ENCODE peak calls at places on chromosomes 12 and 14, in six cellular contexts. One of them, this sample, is unnamed.

GRCh38 chr12:121224591-121224990 is 14.7 kb downstream of the P2RX4 start:
- DNase-seq in kidney epithelial cell: no peak
- DNase-seq in adrenal gland: no peak
- DNase-seq in fibroblast of mammary gland: no peak
- DNase-seq in fibroblast of the aortic adventitia: no peak
- DNase-seq in pancreas: peak; percentile 9
- DNase-seq in this sample: no peak

GRCh38 chr12:68915055-68915454 is 17.9 kb downstream of the CPM start:
- DNase-seq in fibroblast of the aortic adventitia: peak; percentile 90
- DNase-seq in adrenal gland: no peak
- DNase-seq in kidney epithelial cell: peak; percentile 35
- DNase-seq in fibroblast of mammary gland: peak; percentile 98
- DNase-seq in pancreas: no peak
- DNase-seq in this sample: peak; percentile 89

GRCh38 chr12:130992448-130992847 is 38.7 kb downstream of the ADGRD1 start:
- DNase-seq in adrenal gland: no peak
- DNase-seq in kidney epithelial cell: no peak
- DNase-seq in pancreas: no peak
- DNase-seq in fibroblast of mammary gland: no peak
- DNase-seq in fibroblast of the aortic adventitia: no peak
- DNase-seq in this sample: no peak

GRCh38 chr12:87756721-87757120 is 272.5 kb downstream of the C12orf50 start:
- DNase-seq in pancreas: no peak
- DNase-seq in kidney epithelial cell: no peak
- DNase-seq in fibroblast of mammary gland: peak; percentile 72
- DNase-seq in fibroblast of the aortic adventitia: no peak
- DNase-seq in adrenal gland: no peak
- DNase-seq in this sample: peak; percentile 38

GRCh38 chr14:59130472-59130871 is 58.0 kb upstream of the DAAM1 start:
- DNase-seq in kidney epithelial cell: no peak
- DNase-seq in fibroblast of mammary gland: no peak
- DNase-seq in fibroblast of the aortic adventitia: no peak
- DNase-seq in pancreas: no peak
- DNase-seq in adrenal gland: no peak
- DNase-seq in this sample: no peak

GRCh38 chr14:92058006-92058917 is 18.4 kb upstream of the TRIP11 start:
- DNase-seq in kidney epithelial cell: no peak
- DNase-seq in fibroblast of the aortic adventitia: no peak
- DNase-seq in pancreas: no peak
- DNase-seq in adrenal gland: no peak
- DNase-seq in fibroblast of mammary gland: no peak
- DNase-seq in this sample: no peak

GRCh38 chr12:22551624-22552023 is 7.3 kb upstream of the C2CD5 start:
- DNase-seq in pancreas: no peak
- DNase-seq in fibroblast of mammary gland: no peak
- DNase-seq in kidney epithelial cell: no peak
- DNase-seq in fibroblast of the aortic adventitia: no peak
- DNase-seq in adrenal gland: no peak
- DNase-seq in this sample: no peak

GRCh38 chr14:65180725-65181025 is 78.4 kb upstream of the MAX start:
- DNase-seq in adrenal gland: no peak
- DNase-seq in fibroblast of the aortic adventitia: no peak
- DNase-seq in fibroblast of mammary gland: no peak
- DNase-seq in pancreas: no peak
- DNase-seq in kidney epithelial cell: no peak
- DNase-seq in this sample: no peak

GRCh38 chr12:94831081-94831747 is 172.3 kb downstream of the NDUFA12 start:
- DNase-seq in kidney epithelial cell: no peak
- DNase-seq in adrenal gland: peak; percentile 15
- DNase-seq in pancreas: no peak
- DNase-seq in fibroblast of the aortic adventitia: no peak
- DNase-seq in fibroblast of mammary gland: no peak
- DNase-seq in this sample: no peak

GRCh38 chr12:46818654-46819053 is 7.1 kb downstream of the SLC38A4 start:
- DNase-seq in pancreas: no peak
- DNase-seq in fibroblast of mammary gland: no peak
- DNase-seq in adrenal gland: no peak
- DNase-seq in kidney epithelial cell: no peak
- DNase-seq in fibroblast of the aortic adventitia: no peak
- DNase-seq in this sample: no peak

DNA sequence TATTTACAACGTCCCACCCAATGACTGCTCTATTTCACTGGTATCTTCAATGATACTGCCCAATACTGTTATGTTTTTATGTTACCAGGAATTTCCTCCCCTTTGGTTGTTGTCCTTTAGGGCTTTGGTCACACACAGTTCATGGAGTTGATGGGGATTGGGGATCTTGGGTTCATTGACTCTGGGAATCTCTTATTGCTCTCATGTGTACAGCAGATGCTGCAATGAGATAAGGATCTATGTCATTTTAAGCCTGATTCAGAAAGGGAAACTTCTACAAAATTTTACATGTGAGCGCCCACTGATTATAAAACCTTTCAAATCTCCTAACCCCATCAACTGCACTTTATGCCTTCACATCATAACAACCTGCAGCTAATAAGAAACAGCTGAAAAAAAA is 67.2 kb downstream of the FAR2 start:
- DNase-seq in fibroblast of the aortic adventitia: no peak
- DNase-seq in kidney epithelial cell: no peak
- DNase-seq in adrenal gland: no peak
- DNase-seq in fibroblast of mammary gland: no peak
- DNase-seq in pancreas: no peak
- DNase-seq in this sample: no peak
- TF ChIP-seq CTCF in fibroblast of the aortic adventitia: no peak
- TF ChIP-seq CTCF in kidney epithelial cell: no peak
- TF ChIP-seq CTCF in adrenal gland: no peak
- TF ChIP-seq CTCF in fibroblast of mammary gland: no peak
- TF ChIP-seq CTCF in pancreas: no peak
- TF ChIP-seq CTCF in this sample: no peak

GRCh38 chr12:108801736-108802665 is 55.4 kb downstream of the SSH1 start:
- DNase-seq in adrenal gland: peak; percentile 65
- DNase-seq in fibroblast of mammary gland: peak; percentile 91
- DNase-seq in fibroblast of the aortic adventitia: peak; percentile 80
- DNase-seq in kidney epithelial cell: peak; percentile 86
- DNase-seq in pancreas: no peak
- DNase-seq in this sample: peak; percentile 66
- H3K4me3 ChIP-seq in adrenal gland: no peak overlapping the region
- H3K4me3 ChIP-seq in fibroblast of mammary gland: peak overlapping the region; percentile 6
- H3K4me3 ChIP-seq in fibroblast of the aortic adventitia: peak overlapping the region; percentile 46
- H3K4me3 ChIP-seq in kidney epithelial cell: no peak overlapping the region
- H3K4me3 ChIP-seq in pancreas: no peak overlapping the region
- H3K4me3 ChIP-seq in this sample: no peak overlapping the region

GRCh38 chr12:65074932-65075331 is 46.2 kb downstream of the WIF1 start:
- DNase-seq in kidney epithelial cell: no peak
- DNase-seq in adrenal gland: no peak
- DNase-seq in fibroblast of the aortic adventitia: no peak
- DNase-seq in pancreas: no peak
- DNase-seq in fibroblast of mammary gland: no peak
- DNase-seq in this sample: no peak
- TF ChIP-seq CTCF in kidney epithelial cell: peak; percentile 31
- TF ChIP-seq CTCF in adrenal gland: no peak
- TF ChIP-seq CTCF in fibroblast of the aortic adventitia: no peak
- TF ChIP-seq CTCF in pancreas: no peak
- TF ChIP-seq CTCF in fibroblast of mammary gland: peak; percentile 1
- TF ChIP-seq CTCF in this sample: no peak

GRCh38 chr14:102472815-102473158 is 36.8 kb downstream of the ANKRD9 start:
- DNase-seq in pancreas: no peak
- DNase-seq in fibroblast of the aortic adventitia: no peak
- DNase-seq in kidney epithelial cell: no peak
- DNase-seq in adrenal gland: no peak
- DNase-seq in fibroblast of mammary gland: no peak
- DNase-seq in this sample: no peak
- H3K4me3 ChIP-seq in pancreas: no peak overlapping the region
- H3K4me3 ChIP-seq in fibroblast of the aortic adventitia: no peak overlapping the region
- H3K4me3 ChIP-seq in kidney epithelial cell: no peak overlapping the region
- H3K4me3 ChIP-seq in adrenal gland: no peak overlapping the region
- H3K4me3 ChIP-seq in fibroblast of mammary gland: no peak overlapping the region
- H3K4me3 ChIP-seq in this sample: no peak overlapping the region

DNA sequence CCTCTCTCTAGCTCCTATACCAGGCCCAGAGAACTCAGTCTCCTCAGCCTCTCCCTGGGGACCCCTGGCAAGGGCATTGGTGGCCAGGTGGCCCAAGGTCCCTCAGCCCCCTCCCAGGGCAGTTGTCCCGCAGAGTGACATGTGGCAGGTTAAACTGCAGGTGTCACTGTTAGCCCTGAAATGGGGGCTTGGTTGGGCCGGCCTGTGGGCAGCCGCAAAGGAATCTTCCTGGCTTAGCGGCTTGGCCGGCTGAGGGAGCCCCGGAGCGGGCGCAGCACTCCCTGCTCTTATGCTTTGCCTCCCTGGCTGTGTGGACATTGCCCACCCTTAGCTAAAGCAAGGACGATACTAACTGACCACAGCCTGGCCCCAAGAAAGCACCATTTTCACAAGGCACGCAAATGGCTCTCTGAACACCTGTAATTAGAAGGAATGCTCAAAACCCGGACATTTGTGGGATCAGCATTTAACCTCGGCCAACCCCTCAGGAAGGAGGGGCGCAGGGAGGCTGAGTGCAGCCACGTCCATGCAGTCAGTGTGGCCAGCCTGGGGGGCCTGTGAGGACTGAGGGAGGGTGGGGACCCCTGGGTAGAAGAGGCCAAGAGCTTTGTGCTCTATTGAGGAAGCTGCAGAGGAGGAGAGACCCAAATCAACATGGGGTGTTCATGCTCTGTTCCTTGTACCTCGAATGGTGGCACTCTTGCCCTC is 82.2 kb downstream of the PAPOLA start:
- DNase-seq in fibroblast of the aortic adventitia: no peak
- DNase-seq in fibroblast of mammary gland: peak; percentile 15
- DNase-seq in pancreas: peak; percentile 57
- DNase-seq in adrenal gland: peak; percentile 24
- DNase-seq in kidney epithelial cell: no peak
- DNase-seq in this sample: peak; percentile 10
- TF ChIP-seq CTCF in fibroblast of the aortic adventitia: peak; percentile 25
- TF ChIP-seq CTCF in fibroblast of mammary gland: peak; percentile 14
- TF ChIP-seq CTCF in pancreas: peak; percentile 40
- TF ChIP-seq CTCF in adrenal gland: peak; percentile 22
- TF ChIP-seq CTCF in kidney epithelial cell: peak; percentile 70
- TF ChIP-seq CTCF in this sample: peak; percentile 19